ENCODE peak calls at places on chromosome 6, in seven cellular contexts. H, B, I, J, F, K and E are unnamed samples. For H3K9me3, H3K4me1 and H3K36me3, the result is how much of the 10 kb centered on the place peaks cover.

GRCh38 chr6:56017198-56017597 is 141.8 kb upstream of the BMP5 start:
- DNase-seq in H (no peak), B (no peak), I (no peak), J (no peak), F (no peak), K (no peak), E (no peak)

GRCh38 chr6:2797564-2798014 is 32.4 kb downstream of the WRNIP1 start:
- DNase-seq in H (no peak), B (no peak), I (no peak), J (no peak), F (no peak), K (no peak), E (no peak)

GRCh38 chr6:115120394-115120793 is 777.6 kb upstream of the HS3ST5 start:
- DNase-seq in H (no peak), B (no peak), I (no peak), J (no peak), F (no peak), K (no peak), E (no peak)

GRCh38 chr6:147043994-147044477 is 160.2 kb upstream of the STXBP5 start:
- DNase-seq in H (no peak), B (no peak), I (no peak), J (no peak), F (peak), K (no peak), E (no peak)

GRCh38 chr6:167957626-167958025 is 39.8 kb upstream of the KIF25 start:
- DNase-seq in H (no peak), B (no peak), I (no peak), J (no peak), F (no peak), K (no peak), E (no peak)

GRCh38 chr6:113971786-113972185 is 838 bp upstream of the HDAC2 start:
- DNase-seq in H (no peak), B (no peak), I (no peak), J (no peak), F (no peak), K (peak), E (no peak)

GRCh38 chr6:168542301-168542700 is 101.3 kb downstream of the SMOC2 start:
- DNase-seq in H (no peak), B (no peak), I (no peak), J (no peak), F (no peak), K (no peak), E (no peak)

GRCh38 chr6:125054331-125054730 is 92.1 kb downstream of the RNF217 start:
- DNase-seq in H (no peak), B (no peak), I (no peak), J (no peak), F (no peak), K (no peak), E (no peak)

GRCh38 chr6:113495521-113495920 is 361.6 kb upstream of the MARCKS start:
- DNase-seq in H (no peak), B (no peak), I (no peak), J (no peak), F (peak), K (peak), E (no peak)

GRCh38 chr6:28747631-28748157 is 176.1 kb downstream of the TRIM27 start:
- DNase-seq in H (no peak), B (no peak), I (no peak), J (peak), F (peak), K (peak), E (no peak)

GRCh38 chr6:36130672-36131516 is 581 bp downstream of the MAPK13 start:
- DNase-seq in H (peak), B (peak), I (peak), J (peak), F (no peak), K (no peak), E (no peak)

GRCh38 chr6:23073851-23074250 is 504.5 kb downstream of the HDGFL1 start:
- DNase-seq in H (no peak), B (no peak), I (no peak), J (no peak), F (peak), K (peak), E (no peak)

GRCh38 chr6:106383573-106383972 is 23.1 kb downstream of the CRYBG1 start:
- DNase-seq in H (no peak), B (no peak), I (no peak), J (no peak), F (no peak), K (peak), E (no peak)

GRCh38 chr6:48691420-48691819 is 580.4 kb upstream of the PTCHD4 start:
- DNase-seq in H (peak), B (no peak), I (no peak), J (no peak), F (no peak), K (no peak), E (no peak)

DNA sequence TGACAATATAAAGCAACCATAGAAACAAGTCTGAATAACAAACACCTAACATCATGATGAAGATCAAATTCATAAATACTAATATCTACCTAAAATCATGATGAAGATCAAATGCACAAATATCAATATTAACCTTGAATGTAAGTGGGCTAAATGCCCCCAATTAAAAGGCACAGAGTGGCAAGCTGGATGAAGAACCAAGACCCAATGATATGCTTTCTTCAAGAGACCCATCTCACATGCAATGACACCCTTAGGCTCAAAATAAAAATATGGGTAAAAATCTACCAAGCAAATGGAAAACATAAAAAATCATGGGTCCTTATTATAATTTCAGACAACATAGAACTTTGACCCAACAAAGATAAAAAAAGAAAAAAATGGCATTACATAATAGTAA is 578.5 kb upstream of the PTCHD4 start:
- DNase-seq in H (no peak), B (no peak), I (no peak), J (no peak), F (no peak), K (no peak), E (no peak)
- H3K9me3 ChIP-seq in H (under half), B (under half), I (half or more), J (half or more), F (under half), K (under half), E (under half)

DNA sequence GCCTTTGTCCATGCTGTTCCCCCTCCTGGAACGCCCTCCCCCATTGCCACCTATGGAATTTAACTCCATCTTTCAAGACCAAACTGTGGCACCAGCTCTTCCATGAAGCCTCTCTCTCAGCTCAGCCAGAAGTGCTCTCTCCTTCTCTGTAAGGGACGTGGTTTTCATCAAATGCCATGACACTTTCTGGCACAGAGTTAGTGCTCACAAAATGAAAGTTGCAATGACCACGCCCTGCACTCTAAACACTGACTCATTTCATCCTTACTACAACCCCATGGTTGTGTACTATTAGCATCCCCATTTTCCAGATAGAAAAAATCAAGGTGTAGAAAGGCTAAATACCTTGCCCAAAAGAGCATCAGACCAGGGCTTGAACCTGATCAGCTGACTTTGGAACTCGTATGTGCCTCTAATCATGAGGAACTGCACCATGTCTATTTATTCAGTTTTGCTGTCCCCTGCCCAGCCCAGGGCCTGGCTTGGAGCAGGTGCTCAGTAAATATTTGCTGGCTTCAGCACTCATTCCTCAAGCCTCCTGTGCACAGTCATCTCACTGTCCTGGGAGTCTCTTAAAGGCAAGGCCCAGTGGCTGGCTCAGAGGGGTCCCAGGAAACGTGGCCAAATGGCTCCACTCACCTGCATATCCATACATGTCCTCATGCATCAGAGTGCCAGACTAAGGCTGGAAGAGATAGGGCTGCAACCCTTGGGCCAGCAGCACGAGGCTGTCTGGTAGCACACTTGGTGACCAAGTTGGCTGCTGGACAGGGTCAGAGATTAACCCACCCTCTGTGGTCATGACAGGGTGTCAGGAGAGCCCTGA is 77.9 kb downstream of the MRPL14 start:
- DNase-seq in H (peak), B (no peak), I (peak), J (no peak), F (peak), K (peak), E (no peak)
- H3K4me1 ChIP-seq in H (under half), B (under half), I (under half), J (under half), F (under half), K (under half), E (half or more)

DNA sequence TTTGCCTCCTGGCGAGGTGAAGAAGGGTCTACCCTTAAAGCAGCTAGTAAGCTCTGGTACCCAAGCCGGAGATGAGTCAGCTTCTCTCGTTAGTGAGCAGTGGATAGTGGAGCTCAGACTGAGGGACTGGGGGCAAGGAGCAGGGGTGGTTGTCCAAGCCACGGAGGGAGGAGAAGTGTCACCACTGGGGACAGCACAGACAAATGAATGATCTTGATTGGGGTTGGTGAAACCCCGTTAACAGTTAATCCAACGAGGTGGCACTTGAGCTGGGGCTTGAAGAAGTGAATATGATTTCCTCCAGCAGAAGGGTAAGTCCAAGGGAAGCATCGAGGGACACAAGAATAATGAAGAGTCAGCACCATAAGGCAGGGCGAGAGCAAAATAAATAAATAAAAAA is 43.0 kb downstream of the JARID2 start:
- DNase-seq in H (no peak), B (no peak), I (no peak), J (no peak), F (no peak), K (no peak), E (no peak)
- H3K36me3 ChIP-seq in H (under half), B (under half), I (under half), J (under half), F (under half), K (under half), E (under half)

DNA sequence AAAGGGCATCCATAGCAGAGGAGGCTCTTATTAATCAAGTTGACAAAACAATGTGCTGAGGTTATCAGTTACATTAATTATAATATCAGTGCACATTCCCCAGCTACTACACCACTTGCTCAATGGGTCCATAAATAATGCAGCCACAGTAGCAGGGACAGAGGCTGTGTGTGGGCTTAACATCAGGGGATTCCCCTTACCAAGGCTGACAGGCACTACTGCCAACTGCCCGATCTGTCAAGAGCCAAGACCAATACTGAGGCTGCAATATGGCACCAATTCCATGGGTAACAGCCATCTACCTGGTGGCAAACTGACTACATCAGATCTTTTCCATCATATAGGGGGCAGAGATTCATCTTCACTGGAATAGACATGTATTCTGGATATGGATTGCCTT is 22.0 kb downstream of the CD164 start:
- DNase-seq in H (no peak), B (no peak), I (no peak), J (no peak), F (no peak), K (no peak), E (no peak)
- H3K9me3 ChIP-seq in H (under half), B (under half), I (under half), J (under half), F (under half), K (under half), E (under half)